ENCODE peak calls at places on chromosomes 2 and 18, in five cellular contexts. B is CD8-positive, alpha-beta T cell; Z is HCT116; F is heart right ventricle; P is transverse colon. J is an unnamed sample.

GRCh38 chr2:190554357-190555006 is 20.0 kb upstream of the NEMP2 start:
- DNase-seq in P (peak; percentile 29), F (no peak), B (no peak), Z (no peak), J (no peak)

GRCh38 chr2:63849381-63850203 is 7.9 kb downstream of the UGP2 start:
- DNase-seq in B (no peak), P (no peak), F (no peak), Z (no peak), J (no peak)

GRCh38 chr2:222942977-222943376 is 82.1 kb downstream of the ACSL3 start:
- DNase-seq in F (no peak), P (no peak), B (no peak), Z (no peak), J (no peak)

GRCh38 chr2:96802281-96802595 is 13.8 kb upstream of the CNNM3 start:
- DNase-seq in F (no peak), Z (no peak), P (no peak), B (no peak), J (no peak)

GRCh38 chr18:79951545-79952456 is at the start of gene SLC66A2:
- DNase-seq in F (peak; percentile 93), P (peak; percentile 96), B (peak; percentile 94), Z (peak; percentile 50), J (peak; percentile 92)

GRCh38 chr18:78827141-78827540 is 152.5 kb upstream of the SALL3 start:
- DNase-seq in Z (no peak), B (no peak), P (no peak), F (no peak), J (no peak)

GRCh38 chr18:66317243-66318090 is 286.4 kb downstream of the CDH19 start:
- DNase-seq in B (no peak), Z (no peak), P (no peak), F (no peak), J (no peak)

GRCh38 chr2:52112141-52112540 is 1080.2 kb upstream of the NRXN1 start:
- DNase-seq in Z (no peak), B (no peak), P (no peak), F (no peak), J (no peak)

GRCh38 chr2:206084468-206084869 is 1.5 kb downstream of the INO80D start:
- DNase-seq in Z (peak; percentile 73), P (peak; percentile 67), B (peak; percentile 1), F (peak; percentile 84), J (peak; percentile 76)

GRCh38 chr2:58569460-58570185 is 328.5 kb upstream of the FANCL start:
- DNase-seq in B (no peak), F (no peak), P (no peak), Z (no peak), J (peak; percentile 67)

GRCh38 chr18:34033968-34034367 is 190.7 kb downstream of the NOL4 start:
- DNase-seq in P (no peak), F (no peak), B (no peak), Z (no peak), J (no peak)

GRCh38 chr2:12848176-12848575 is 131.4 kb downstream of the TRIB2 start:
- DNase-seq in Z (no peak), P (no peak), B (no peak), F (no peak), J (no peak)

GRCh38 chr2:118371500-118371899 is 283.2 kb downstream of the INSIG2 start:
- DNase-seq in F (no peak), Z (peak; percentile 19), B (no peak), P (no peak), J (peak; percentile 22)

GRCh38 chr2:31694444-31694843 is 113.7 kb upstream of the SRD5A2 start:
- DNase-seq in F (no peak), Z (peak; percentile 16), P (no peak), B (no peak), J (no peak)

GRCh38 chr2:169087757-169088379 is 18.5 kb downstream of the DHRS9 start:
- DNase-seq in P (no peak), B (no peak), F (no peak), Z (no peak), J (no peak)

GRCh38 chr2:20676353-20677215 is 9.6 kb downstream of the GDF7 start:
- DNase-seq in Z (no peak), B (no peak), P (peak; percentile 56), F (no peak), J (no peak)

GRCh38 chr18:48408727-48409590 is at the start of gene ZBTB7C:
- DNase-seq in Z (no peak), B (no peak), F (no peak), P (peak; percentile 28), J (no peak)

GRCh38 chr2:187942876-187943275 is 348.8 kb upstream of the GULP1 start:
- DNase-seq in Z (no peak), F (no peak), P (no peak), B (no peak), J (no peak)

GRCh38 chr2:102872388-102872787 is 110.6 kb downstream of the TMEM182 start:
- DNase-seq in P (no peak), Z (peak; percentile 4), B (no peak), F (no peak), J (no peak)

GRCh38 chr2:147297820-147298219 is 547.0 kb upstream of the ACVR2A start:
- DNase-seq in Z (no peak), F (no peak), B (no peak), P (no peak), J (no peak)

GRCh38 chr2:112957511-112957910 is 20.3 kb upstream of the IL36G start:
- DNase-seq in B (no peak), Z (no peak), F (no peak), P (no peak), J (no peak)

GRCh38 chr2:150097891-150098595 is 389.4 kb downstream of the RND3 start:
- DNase-seq in Z (no peak), P (no peak), B (no peak), F (no peak), J (no peak)

GRCh38 chr18:21669736-21670135 is 34.8 kb downstream of the ABHD3 start:
- DNase-seq in P (peak; percentile 69), B (no peak), Z (peak; percentile 13), F (no peak), J (no peak)

GRCh38 chr18:34787931-34788532 is 77.9 kb downstream of the DTNA start:
- DNase-seq in B (no peak), F (peak; percentile 40), P (peak; percentile 23), Z (peak; percentile 59), J (no peak)

GRCh38 chr2:236715077-236715476 is 145.5 kb downstream of the ACKR3 start:
- DNase-seq in P (no peak), B (no peak), Z (no peak), F (peak; percentile 20), J (peak; percentile 92)

DNA sequence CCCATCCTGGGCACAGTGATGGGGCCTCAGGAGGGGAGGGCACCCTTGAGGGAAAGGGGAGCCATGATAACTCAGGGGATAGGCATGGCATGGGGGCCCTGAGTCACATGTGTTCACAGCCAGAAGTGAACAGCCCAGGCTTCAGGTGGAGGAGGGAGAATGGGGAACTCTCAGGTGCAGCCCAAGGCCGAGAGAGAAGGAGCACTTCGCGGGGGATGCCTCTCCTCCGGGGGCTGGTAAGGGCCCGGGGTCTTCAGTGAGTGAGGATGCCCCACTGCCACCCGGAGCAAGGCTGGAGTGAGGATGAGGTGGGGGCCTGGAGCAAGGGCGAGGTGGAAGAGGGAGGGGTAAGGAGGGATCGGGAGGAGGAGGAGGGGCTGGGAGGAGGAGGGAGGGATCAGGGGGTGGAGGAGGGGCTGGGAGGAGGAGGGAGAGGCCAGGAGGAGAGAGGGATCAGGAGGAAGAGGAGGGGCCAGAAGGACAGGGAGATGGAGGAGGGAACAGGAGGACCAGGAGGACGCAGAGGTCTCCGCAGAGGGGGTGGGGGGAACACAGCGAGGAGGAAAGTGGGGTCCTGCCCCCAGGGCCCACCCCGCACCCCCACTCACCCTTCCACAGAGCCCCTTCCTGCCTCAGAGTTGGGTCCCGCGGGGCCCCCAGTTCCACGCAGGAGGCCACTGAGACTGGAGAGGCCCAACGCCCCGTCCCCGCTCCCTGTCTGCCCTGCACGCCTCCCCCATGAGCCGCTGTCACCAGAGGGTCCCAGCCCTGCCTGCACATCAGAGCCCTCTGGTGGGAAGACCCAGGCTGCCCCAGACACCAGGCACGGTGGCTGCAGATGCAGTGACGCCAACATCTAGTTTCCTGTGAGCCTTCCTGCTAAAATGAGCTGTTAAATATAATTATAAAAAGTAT is 42.8 kb downstream of the RAMP1 start:
- DNase-seq in Z (no peak), B (no peak), P (no peak), F (no peak), J (no peak)
- H3K4me1 ChIP-seq in Z (peaks cover 24% of the 10 kb centered on the region), B (peaks cover 46% of the 10 kb centered on the region), P (peaks cover 12% of the 10 kb centered on the region), F (peaks cover 30% of the 10 kb centered on the region), J (peaks cover 32% of the 10 kb centered on the region)

DNA sequence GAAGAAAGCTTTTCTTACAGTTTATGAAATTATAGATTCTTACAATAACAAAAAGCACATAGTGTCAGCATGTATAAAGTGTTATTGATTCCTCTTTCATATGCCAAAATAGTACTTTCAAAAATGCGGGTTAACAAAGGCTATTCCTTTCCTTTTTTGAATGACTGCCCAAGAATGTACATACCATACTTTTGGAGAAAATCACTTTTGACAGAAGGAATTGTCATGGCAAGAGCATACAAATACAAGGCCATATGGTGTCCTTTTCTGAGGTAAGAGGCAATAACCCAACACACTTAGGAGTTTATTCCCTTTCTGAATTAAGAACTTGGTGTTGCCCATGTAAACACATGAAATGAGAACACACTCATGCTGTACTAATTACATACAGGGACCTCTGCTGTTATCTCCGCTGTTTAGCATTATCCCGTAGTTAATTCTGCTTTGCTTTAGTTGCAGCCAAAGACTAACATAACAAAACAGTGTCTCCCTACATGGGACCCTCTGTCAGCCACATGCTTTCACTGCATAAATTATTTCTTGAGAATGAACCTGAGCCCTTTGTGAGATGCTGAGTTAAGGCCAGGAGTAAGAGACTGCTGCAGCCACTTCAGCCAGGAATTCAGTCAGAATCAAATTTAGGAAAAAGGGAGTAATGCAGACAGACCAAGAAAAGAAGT is 67.0 kb downstream of the CDH2 start:
- DNase-seq in Z (no peak), B (no peak), F (no peak), P (no peak), J (no peak)
- H3K4me1 ChIP-seq in Z (peaks cover 5% of the 10 kb centered on the region), B (no peaks in the 10 kb centered on the region), F (peaks cover 18% of the 10 kb centered on the region), P (no peaks in the 10 kb centered on the region), J (peaks cover 40% of the 10 kb centered on the region)

GRCh38 chr2:66466435-66466834 is 31.5 kb downstream of the MEIS1 start:
- DNase-seq in F (no peak), B (no peak), Z (no peak), P (no peak), J (no peak)

GRCh38 chr2:66477125-66477842 is 42.4 kb downstream of the MEIS1 start:
- DNase-seq in P (no peak), B (no peak), F (no peak), Z (no peak), J (no peak)

GRCh38 chr2:66470199-66470598 is 35.3 kb downstream of the MEIS1 start:
- DNase-seq in P (no peak), B (no peak), F (no peak), Z (no peak), J (no peak)

GRCh38 chr2:66469219-66469902 is 34.4 kb downstream of the MEIS1 start:
- DNase-seq in P (no peak), F (no peak), Z (no peak), B (no peak), J (no peak)

GRCh38 chr2:66472225-66472843 is 37.4 kb downstream of the MEIS1 start:
- DNase-seq in P (no peak), F (no peak), B (no peak), Z (no peak), J (no peak)
- H3K4me1 ChIP-seq in P (peaks cover 39% of the 10 kb centered on the region), F (peaks cover 2% of the 10 kb centered on the region), B (no peaks in the 10 kb centered on the region), Z (no peaks in the 10 kb centered on the region), J (no peaks in the 10 kb centered on the region)

GRCh38 chr18:46310258-46310657 is 206.1 kb downstream of the HAUS1 start:
- DNase-seq in F (no peak), Z (no peak), P (no peak), B (no peak), J (no peak)
- H3K4me1 ChIP-seq in F (no peaks in the 10 kb centered on the region), Z (no peaks in the 10 kb centered on the region), P (no peaks in the 10 kb centered on the region), B (no peaks in the 10 kb centered on the region), J (no peaks in the 10 kb centered on the region)

GRCh38 chr2:1653956-1654695 is 90.2 kb downstream of the PXDN start:
- DNase-seq in P (no peak), F (no peak), B (no peak), Z (no peak), J (peak; percentile 82)
- H3K4me1 ChIP-seq in P (peaks cover 24% of the 10 kb centered on the region), F (peaks cover 8% of the 10 kb centered on the region), B (no peaks in the 10 kb centered on the region), Z (no peaks in the 10 kb centered on the region), J (peaks cover 47% of the 10 kb centered on the region)

J was measured in SJSA1.